ENCODE peak calls at places on chromosomes 2 and 18, in four cellular contexts. Q is iris pigment epithelial cell, R is ACHN, I is hypothalamus. Y is an unnamed sample.
A peak's percentile ranks its signal among the peaks of the same experiment; 100 is the strongest.

GRCh38 chr2:202610367-202610766 is 24.4 kb upstream of the FAM117B start:
- DNase-seq in R (no peak), Q (no peak), I (no peak), Y (no peak)

GRCh38 chr2:236168110-236169067 is at the start of gene GBX2:
- DNase-seq in Q (peak; percentile 41), R (peak; percentile 94), I (no peak), Y (peak; percentile 92)

GRCh38 chr18:51664236-51664635 is 466.8 kb upstream of the MEX3C start:
- DNase-seq in I (no peak), R (no peak), Q (no peak), Y (no peak)

GRCh38 chr18:8188196-8188595 is 421.0 kb upstream of the RAB12 start:
- DNase-seq in R (no peak), Q (peak; percentile 94), I (no peak), Y (no peak)

GRCh38 chr18:74682998-74683311 is 85.3 kb downstream of the ZNF407 start:
- DNase-seq in I (no peak), R (no peak), Q (peak; percentile 22), Y (no peak)

GRCh38 chr18:68429809-68430208 is 285.1 kb downstream of the TMX3 start:
- DNase-seq in Q (peak; percentile 69), I (no peak), R (no peak), Y (no peak)

GRCh38 chr2:191401287-191401686 is 156.1 kb downstream of the MYO1B start:
- DNase-seq in R (peak; percentile 61), I (no peak), Q (peak; percentile 71), Y (peak; percentile 16)

GRCh38 chr2:156826342-156826933 is 390.3 kb downstream of the GPD2 start:
- DNase-seq in Q (peak; percentile 63), R (peak; percentile 4), I (no peak), Y (no peak)

GRCh38 chr2:12839339-12839738 is 122.6 kb downstream of the TRIB2 start:
- DNase-seq in I (no peak), Q (no peak), R (no peak), Y (no peak)

GRCh38 chr2:95231723-95232122 is 24.4 kb downstream of the ZNF892 start:
- DNase-seq in R (peak; percentile 89), Q (peak; percentile 63), I (peak; percentile 11), Y (peak; percentile 90)

GRCh38 chr2:197273485-197273884 is 37.1 kb downstream of the ANKRD44 start:
- DNase-seq in I (no peak), R (no peak), Q (no peak), Y (no peak)

GRCh38 chr2:85813978-85814801 is 60.4 kb downstream of the ATOH8 start:
- DNase-seq in R (peak; percentile 87), I (peak; percentile 66), Q (peak; percentile 81), Y (peak; percentile 90)

GRCh38 chr2:95049088-95049955 is 23.8 kb downstream of the MAL start:
- DNase-seq in R (no peak), I (no peak), Q (no peak), Y (no peak)

GRCh38 chr2:231348703-231349373 is 46.7 kb upstream of the B3GNT7 start:
- DNase-seq in R (no peak), Q (no peak), I (peak; percentile 14), Y (no peak)

Y was measured in ELF-1.